ENCODE peak calls at places on chromosomes 1 and 21, in nine cellular contexts. Q is brain microvascular endothelial cell; P is activated CD8-positive, alpha-beta memory T cell treated with anti-CD3 and anti-CD28 coated beads for 1 hour; S is HFFc6; R is ACHN; Z is A549; N is stimulated activated CD4-positive, alpha-beta T cell treated with anti-CD3 and anti-CD28 coated beads, Interleukin-15, amount 100 ng/mL, for 1 hour; G is glutamatergic neuron; A is GM10248. T is an unnamed sample.

GRCh38 chr1:2802421-2802961 is 998 bp upstream of the TTC34 start:
- DNase-seq in N (no peak), S (no peak), R (no peak), P (no peak), A (no peak), Z (no peak), Q (no peak), G (peak; percentile 15), T (no peak)

GRCh38 chr1:227780101-227781044 is 35.1 kb upstream of the PRSS38 start:
- DNase-seq in R (no peak), S (no peak), N (no peak), G (no peak), P (no peak), Z (no peak), A (no peak), Q (no peak), T (no peak)

GRCh38 chr1:12600880-12601633 is 17.0 kb downstream of the DHRS3 start:
- DNase-seq in Z (peak; percentile 47), Q (no peak), S (no peak), P (no peak), N (peak; percentile 28), A (peak; percentile 66), G (peak; percentile 45), R (peak; percentile 71), T (peak; percentile 78)

GRCh38 chr1:36602189-36602588 is 119.5 kb upstream of the CSF3R start:
- DNase-seq in P (no peak), A (no peak), N (no peak), R (no peak), Z (no peak), Q (no peak), G (no peak), S (no peak), T (no peak)

GRCh38 chr1:118958140-118958539 is 30.0 kb downstream of the TBX15 start:
- DNase-seq in N (no peak), S (no peak), R (no peak), Z (no peak), Q (no peak), P (no peak), A (no peak), G (no peak), T (no peak)

GRCh38 chr1:37071829-37072228 is 37.5 kb upstream of the GRIK3 start:
- DNase-seq in A (no peak), G (no peak), Q (no peak), N (no peak), P (no peak), S (no peak), R (no peak), Z (no peak), T (no peak)

GRCh38 chr21:16424331-16424749 is 694.6 kb downstream of the USP25 start:
- DNase-seq in Z (no peak), A (no peak), Q (peak; percentile 11), P (no peak), G (no peak), S (no peak), N (no peak), R (no peak), T (no peak)

GRCh38 chr21:25733859-25734653 is 648 bp downstream of the ATP5PF start:
- DNase-seq in A (no peak), N (peak; percentile 32), R (peak; percentile 20), P (no peak), G (no peak), Z (no peak), S (peak; percentile 15), Q (peak; percentile 39), T (peak; percentile 62)

GRCh38 chr1:228293393-228293792 is 85.5 kb downstream of the OBSCN start:
- DNase-seq in A (no peak), N (no peak), S (no peak), G (no peak), Z (no peak), R (no peak), Q (no peak), P (no peak), T (no peak)

GRCh38 chr1:108199231-108199657 is 899 bp downstream of the SLC25A24 start:
- DNase-seq in Z (peak; percentile 13), A (no peak), R (peak; percentile 50), G (no peak), S (peak; percentile 4), P (no peak), Q (peak; percentile 10), N (no peak), T (peak; percentile 57)

GRCh38 chr1:111778541-111779051 is 22.9 kb downstream of the DDX20 start:
- DNase-seq in S (peak; percentile 8), N (no peak), A (no peak), Z (no peak), R (no peak), P (no peak), G (no peak), Q (no peak), T (no peak)

GRCh38 chr1:246396322-246396721 is 110.8 kb downstream of the SMYD3 start:
- DNase-seq in G (no peak), Z (no peak), S (no peak), N (no peak), R (no peak), A (no peak), Q (no peak), P (no peak), T (no peak)

GRCh38 chr1:8142955-8143629 is 117.0 kb upstream of the ERRFI1 start:
- DNase-seq in P (no peak), N (no peak), S (no peak), Z (no peak), R (no peak), G (no peak), Q (peak; percentile 76), A (no peak), T (no peak)

GRCh38 chr21:17612023-17612564 is 607 bp downstream of the BTG3 start:
- DNase-seq in Q (peak; percentile 18), A (peak; percentile 23), R (peak; percentile 35), N (peak; percentile 13), P (peak; percentile 1), Z (no peak), G (peak; percentile 35), S (peak; percentile 4), T (peak; percentile 64)

GRCh38 chr1:64097859-64098258 is 105.6 kb upstream of the UBE2U start:
- DNase-seq in G (no peak), P (no peak), S (no peak), R (no peak), Z (no peak), Q (no peak), N (no peak), A (no peak), T (no peak)

GRCh38 chr1:21775985-21776562 is 6.9 kb downstream of the USP48 start:
- DNase-seq in N (no peak), S (no peak), Q (no peak), G (no peak), A (no peak), Z (no peak), P (no peak), R (no peak), T (no peak)

GRCh38 chr1:53281180-53281579 is 42.9 kb upstream of the MAGOH start:
- DNase-seq in S (no peak), G (no peak), P (no peak), N (no peak), Q (no peak), A (no peak), R (no peak), Z (no peak), T (no peak)

GRCh38 chr1:243996223-243996622 is 54.9 kb upstream of the ZBTB18 start:
- DNase-seq in A (no peak), S (no peak), Z (no peak), Q (no peak), P (no peak), G (no peak), R (no peak), N (no peak), T (no peak)

GRCh38 chr1:43632135-43632670 is 17.7 kb upstream of the KDM4A start:
- DNase-seq in Q (no peak), S (no peak), A (no peak), G (no peak), R (no peak), Z (no peak), P (no peak), N (no peak), T (no peak)

GRCh38 chr21:24045775-24046215 is 1561.5 kb downstream of the MRPL39 start:
- DNase-seq in Z (no peak), N (no peak), A (no peak), Q (peak; percentile 99), R (peak; percentile 86), P (no peak), S (peak; percentile 0), G (peak; percentile 66), T (peak; percentile 45)

GRCh38 chr1:233549917-233550316 is 64.0 kb upstream of the KCNK1 start:
- DNase-seq in N (no peak), G (no peak), Z (no peak), Q (no peak), A (no peak), R (no peak), P (no peak), S (no peak), T (no peak)

GRCh38 chr1:246110343-246111219 is 396.5 kb downstream of the SMYD3 start:
- DNase-seq in A (no peak), N (no peak), R (no peak), Q (peak; percentile 60), Z (no peak), G (no peak), P (no peak), S (peak; percentile 15), T (no peak)

GRCh38 chr1:225911207-225912130 is 12.6 kb downstream of the PYCR2 start:
- DNase-seq in S (peak; percentile 10), P (peak; percentile 65), R (no peak), Z (peak; percentile 74), N (peak; percentile 68), Q (peak; percentile 21), A (peak; percentile 82), G (peak; percentile 76), T (no peak)

GRCh38 chr1:181181792-181182585 is 93.5 kb downstream of the IER5 start:
- DNase-seq in G (no peak), S (no peak), A (no peak), N (no peak), R (no peak), Q (no peak), Z (no peak), P (no peak), T (no peak)

GRCh38 chr1:152968248-152968647 is 2.2 kb upstream of the SPRR4 start:
- DNase-seq in Q (no peak), G (no peak), A (peak; percentile 36), N (no peak), R (no peak), P (no peak), Z (no peak), S (no peak), T (no peak)

GRCh38 chr21:33345751-33346238 is 21.0 kb downstream of the IFNAR1 start:
- DNase-seq in Q (no peak), N (no peak), P (no peak), Z (no peak), S (no peak), G (no peak), R (no peak), A (no peak), T (no peak)

GRCh38 chr1:103256490-103256889 is 148.2 kb upstream of the COL11A1 start:
- DNase-seq in S (peak; percentile 63), Q (peak; percentile 22), G (no peak), N (no peak), R (peak; percentile 12), P (no peak), A (no peak), Z (no peak), T (no peak)

GRCh38 chr1:31239653-31240241 is at the start of gene NKAIN1:
- DNase-seq in S (no peak), P (no peak), Q (no peak), R (peak; percentile 8), Z (no peak), G (peak; percentile 80), A (no peak), N (no peak), T (no peak)

GRCh38 chr1:21635138-21635535 is 34.0 kb downstream of the RAP1GAP start:
- DNase-seq in R (peak; percentile 69), P (no peak), N (no peak), A (no peak), Z (no peak), S (no peak), G (no peak), Q (no peak), T (no peak)

GRCh38 chr1:30523055-30524020 is 200.0 kb downstream of the MATN1 start:
- DNase-seq in Q (peak; percentile 73), P (no peak), R (peak; percentile 75), G (no peak), S (peak; percentile 96), A (no peak), N (no peak), Z (no peak), T (no peak)

GRCh38 chr1:45446530-45446929 is 44.4 kb downstream of the TESK2 start:
- DNase-seq in P (no peak), Z (no peak), G (no peak), N (no peak), R (no peak), S (no peak), Q (no peak), A (no peak), T (no peak)

T was measured in Karpas-422.